ENCODE peak calls at places on chromosomes 2 and 18, in six cellular contexts. One of them, this sample, is unnamed.
A peak's percentile ranks its signal among the peaks of the same experiment; 100 is the strongest.

GRCh38 chr18:38307919-38308318 is 742.3 kb upstream of the CELF4 start:
- DNase-seq in cardiac muscle cell: no peak
- DNase-seq in naive thymus-derived CD4-positive, alpha-beta T cell: no peak
- DNase-seq in transverse colon: no peak
- DNase-seq in heart left ventricle: no peak
- DNase-seq in caudate nucleus: no peak
- DNase-seq in this sample: no peak

GRCh38 chr18:49155857-49156256 is 205.1 kb upstream of the SMAD7 start:
- DNase-seq in cardiac muscle cell: no peak
- DNase-seq in transverse colon: no peak
- DNase-seq in naive thymus-derived CD4-positive, alpha-beta T cell: no peak
- DNase-seq in caudate nucleus: no peak
- DNase-seq in heart left ventricle: no peak
- DNase-seq in this sample: no peak

GRCh38 chr2:128413718-128414341 is 95.2 kb upstream of the HS6ST1 start:
- DNase-seq in heart left ventricle: peak; percentile 2
- DNase-seq in caudate nucleus: no peak
- DNase-seq in naive thymus-derived CD4-positive, alpha-beta T cell: no peak
- DNase-seq in cardiac muscle cell: no peak
- DNase-seq in transverse colon: no peak
- DNase-seq in this sample: peak; percentile 71

GRCh38 chr2:203688798-203689197 is 17.6 kb upstream of the CD28 start:
- DNase-seq in transverse colon: peak; percentile 23
- DNase-seq in heart left ventricle: peak; percentile 60
- DNase-seq in naive thymus-derived CD4-positive, alpha-beta T cell: no peak
- DNase-seq in cardiac muscle cell: peak; percentile 90
- DNase-seq in caudate nucleus: no peak
- DNase-seq in this sample: peak; percentile 39

GRCh38 chr18:59715966-59716369 is 18.7 kb upstream of the CCBE1 start:
- DNase-seq in naive thymus-derived CD4-positive, alpha-beta T cell: no peak
- DNase-seq in caudate nucleus: no peak
- DNase-seq in cardiac muscle cell: peak; percentile 90
- DNase-seq in transverse colon: no peak
- DNase-seq in heart left ventricle: no peak
- DNase-seq in this sample: no peak

GRCh38 chr2:98455494-98455976 is 10.9 kb downstream of the INPP4A start:
- DNase-seq in naive thymus-derived CD4-positive, alpha-beta T cell: peak; percentile 71
- DNase-seq in transverse colon: no peak
- DNase-seq in caudate nucleus: no peak
- DNase-seq in cardiac muscle cell: no peak
- DNase-seq in heart left ventricle: no peak
- DNase-seq in this sample: no peak

GRCh38 chr2:5766051-5766450 is 73.9 kb downstream of the SOX11 start:
- DNase-seq in naive thymus-derived CD4-positive, alpha-beta T cell: no peak
- DNase-seq in caudate nucleus: no peak
- DNase-seq in cardiac muscle cell: no peak
- DNase-seq in transverse colon: no peak
- DNase-seq in heart left ventricle: no peak
- DNase-seq in this sample: no peak

GRCh38 chr18:27005589-27005988 is 140.1 kb upstream of the AQP4 start:
- DNase-seq in heart left ventricle: no peak
- DNase-seq in transverse colon: no peak
- DNase-seq in caudate nucleus: no peak
- DNase-seq in naive thymus-derived CD4-positive, alpha-beta T cell: no peak
- DNase-seq in cardiac muscle cell: peak; percentile 9
- DNase-seq in this sample: no peak

GRCh38 chr18:8730080-8730827 is 24.9 kb downstream of the MTCL1 start:
- DNase-seq in naive thymus-derived CD4-positive, alpha-beta T cell: no peak
- DNase-seq in transverse colon: peak; percentile 59
- DNase-seq in cardiac muscle cell: peak; percentile 96
- DNase-seq in heart left ventricle: peak; percentile 72
- DNase-seq in caudate nucleus: no peak
- DNase-seq in this sample: peak; percentile 80

GRCh38 chr2:223621901-223622300 is 19.7 kb upstream of the SCG2 start:
- DNase-seq in caudate nucleus: peak; percentile 33
- DNase-seq in cardiac muscle cell: no peak
- DNase-seq in transverse colon: no peak
- DNase-seq in naive thymus-derived CD4-positive, alpha-beta T cell: no peak
- DNase-seq in heart left ventricle: no peak
- DNase-seq in this sample: no peak

GRCh38 chr2:64753384-64753783 is 99.7 kb upstream of the SERTAD2 start:
- DNase-seq in heart left ventricle: no peak
- DNase-seq in transverse colon: no peak
- DNase-seq in naive thymus-derived CD4-positive, alpha-beta T cell: no peak
- DNase-seq in cardiac muscle cell: no peak
- DNase-seq in caudate nucleus: no peak
- DNase-seq in this sample: no peak

GRCh38 chr2:8684885-8685696 is 3.2 kb downstream of the ID2 start:
- DNase-seq in cardiac muscle cell: peak; percentile 44
- DNase-seq in heart left ventricle: peak; percentile 65
- DNase-seq in caudate nucleus: no peak
- DNase-seq in naive thymus-derived CD4-positive, alpha-beta T cell: peak; percentile 35
- DNase-seq in transverse colon: peak; percentile 86
- DNase-seq in this sample: peak; percentile 71

GRCh38 chr2:120323214-120323613 is 22.7 kb upstream of the INHBB start:
- DNase-seq in caudate nucleus: no peak
- DNase-seq in heart left ventricle: peak; percentile 52
- DNase-seq in transverse colon: no peak
- DNase-seq in cardiac muscle cell: peak; percentile 76
- DNase-seq in naive thymus-derived CD4-positive, alpha-beta T cell: no peak
- DNase-seq in this sample: no peak

DNA sequence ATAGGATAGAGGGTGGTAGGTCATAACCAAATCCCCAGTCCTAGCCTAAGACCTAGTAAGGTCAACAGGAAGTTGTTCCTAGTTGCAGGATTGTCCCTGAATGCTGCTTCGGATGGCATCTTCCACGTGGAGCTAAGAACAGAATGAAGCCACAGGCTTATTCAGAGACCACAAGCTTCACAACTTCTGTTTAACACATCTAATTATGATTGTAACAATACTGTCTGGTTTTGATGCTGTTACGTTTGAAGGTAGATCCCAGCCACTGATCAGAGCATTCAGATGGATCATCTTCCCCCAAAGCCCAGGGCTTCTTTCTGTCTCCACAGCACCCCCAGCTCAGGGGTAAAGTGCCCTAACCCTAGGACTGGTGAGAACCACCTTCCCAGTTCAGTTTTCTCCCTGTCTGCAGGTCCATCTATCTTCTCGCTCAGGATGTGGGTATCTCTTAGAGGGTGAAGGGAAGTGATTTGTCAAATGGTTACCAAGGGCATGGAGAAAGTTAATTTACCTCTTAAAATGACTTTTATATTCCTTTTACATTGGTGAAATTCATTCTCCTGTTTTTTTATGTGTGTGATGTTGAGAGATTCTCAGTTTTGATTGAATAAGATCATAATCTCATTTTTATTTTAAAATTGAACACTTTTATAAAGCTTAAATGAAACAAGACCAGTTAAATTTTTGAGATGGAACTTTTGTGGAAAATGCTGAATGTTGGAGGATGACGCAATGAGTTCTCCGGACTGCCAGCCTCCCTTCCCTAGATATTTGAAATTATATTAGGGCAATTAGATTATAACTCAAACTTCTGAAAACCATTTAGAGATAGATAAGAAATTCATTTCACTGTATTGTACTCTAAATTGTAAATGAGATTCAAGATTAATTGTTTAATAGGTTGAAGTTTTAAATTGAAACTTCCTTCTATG is 66.5 kb downstream of the RHBDD1 start:
- DNase-seq in cardiac muscle cell: peak; percentile 27
- DNase-seq in caudate nucleus: no peak
- DNase-seq in transverse colon: no peak
- DNase-seq in naive thymus-derived CD4-positive, alpha-beta T cell: no peak
- DNase-seq in heart left ventricle: no peak
- DNase-seq in this sample: no peak
- H3K27ac ChIP-seq in cardiac muscle cell: no peak overlapping the region
- H3K27ac ChIP-seq in caudate nucleus: no peak overlapping the region
- H3K27ac ChIP-seq in transverse colon: no peak overlapping the region
- H3K27ac ChIP-seq in naive thymus-derived CD4-positive, alpha-beta T cell: no peak overlapping the region
- H3K27ac ChIP-seq in heart left ventricle: no peak overlapping the region
- H3K27ac ChIP-seq in this sample: no peak overlapping the region

DNA sequence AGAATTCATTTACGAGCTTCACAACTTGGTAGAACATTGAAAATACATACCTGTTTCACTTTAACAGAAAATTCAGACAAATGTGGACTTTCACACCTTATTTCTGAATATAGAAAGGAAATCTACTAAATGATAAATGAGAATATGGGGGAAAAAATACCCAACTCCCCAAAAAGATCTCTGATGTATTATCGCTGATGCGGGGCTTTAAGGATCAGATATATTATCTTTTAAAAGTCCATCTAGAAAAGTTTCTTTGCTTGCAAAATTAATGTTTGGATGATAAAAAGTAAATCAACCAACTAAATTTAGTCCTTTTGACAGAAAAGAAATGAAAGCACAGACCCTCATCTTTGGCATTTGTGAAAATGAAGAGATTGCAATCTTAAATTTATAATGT is 540.1 kb upstream of the CHAC2 start:
- DNase-seq in heart left ventricle: no peak
- DNase-seq in caudate nucleus: no peak
- DNase-seq in cardiac muscle cell: no peak
- DNase-seq in transverse colon: no peak
- DNase-seq in naive thymus-derived CD4-positive, alpha-beta T cell: no peak
- DNase-seq in this sample: no peak
- H3K27ac ChIP-seq in heart left ventricle: no peak overlapping the region
- H3K27ac ChIP-seq in caudate nucleus: no peak overlapping the region
- H3K27ac ChIP-seq in cardiac muscle cell: no peak overlapping the region
- H3K27ac ChIP-seq in transverse colon: no peak overlapping the region
- H3K27ac ChIP-seq in naive thymus-derived CD4-positive, alpha-beta T cell: no peak overlapping the region
- H3K27ac ChIP-seq in this sample: no peak overlapping the region

DNA sequence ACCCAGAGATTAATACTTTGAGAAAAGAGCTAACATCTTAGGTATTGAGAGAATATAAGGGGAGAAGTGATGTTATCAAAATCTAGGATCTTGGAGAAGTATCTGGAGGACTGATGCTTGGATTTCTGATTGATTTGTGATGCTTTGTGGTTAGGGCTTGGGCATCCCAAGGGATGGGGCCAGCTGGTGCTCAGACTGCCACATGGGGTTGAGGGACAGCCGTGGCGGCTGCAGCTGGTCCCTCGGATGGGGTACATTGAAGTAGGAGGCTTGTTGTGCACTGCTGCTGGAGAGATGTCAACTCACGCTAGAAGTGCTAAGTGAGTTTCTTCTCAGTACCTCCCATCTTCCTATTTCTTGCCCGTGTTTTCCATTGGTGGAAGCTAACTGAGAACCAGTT is 22.4 kb downstream of the HRH4 start:
- DNase-seq in cardiac muscle cell: no peak
- DNase-seq in heart left ventricle: no peak
- DNase-seq in naive thymus-derived CD4-positive, alpha-beta T cell: no peak
- DNase-seq in transverse colon: no peak
- DNase-seq in caudate nucleus: no peak
- DNase-seq in this sample: no peak
- H3K27ac ChIP-seq in cardiac muscle cell: no peak overlapping the region
- H3K27ac ChIP-seq in heart left ventricle: no peak overlapping the region
- H3K27ac ChIP-seq in naive thymus-derived CD4-positive, alpha-beta T cell: no peak overlapping the region
- H3K27ac ChIP-seq in transverse colon: no peak overlapping the region
- H3K27ac ChIP-seq in caudate nucleus: no peak overlapping the region
- H3K27ac ChIP-seq in this sample: no peak overlapping the region

GRCh38 chr2:238169708-238170251 is 11.0 kb downstream of the ERFE start:
- DNase-seq in transverse colon: no peak
- DNase-seq in caudate nucleus: no peak
- DNase-seq in naive thymus-derived CD4-positive, alpha-beta T cell: no peak
- DNase-seq in cardiac muscle cell: peak; percentile 97
- DNase-seq in heart left ventricle: no peak
- DNase-seq in this sample: no peak
- H3K27ac ChIP-seq in transverse colon: peak overlapping the region; percentile 68
- H3K27ac ChIP-seq in caudate nucleus: peak overlapping the region; percentile 59
- H3K27ac ChIP-seq in naive thymus-derived CD4-positive, alpha-beta T cell: no peak overlapping the region
- H3K27ac ChIP-seq in cardiac muscle cell: no peak overlapping the region
- H3K27ac ChIP-seq in heart left ventricle: peak overlapping the region; percentile 75
- H3K27ac ChIP-seq in this sample: no peak overlapping the region

GRCh38 chr2:224987733-224988132 is 54.5 kb downstream of the DOCK10 start:
- DNase-seq in cardiac muscle cell: no peak
- DNase-seq in heart left ventricle: no peak
- DNase-seq in naive thymus-derived CD4-positive, alpha-beta T cell: no peak
- DNase-seq in caudate nucleus: no peak
- DNase-seq in transverse colon: no peak
- DNase-seq in this sample: no peak
- H3K27ac ChIP-seq in cardiac muscle cell: no peak overlapping the region
- H3K27ac ChIP-seq in heart left ventricle: no peak overlapping the region
- H3K27ac ChIP-seq in naive thymus-derived CD4-positive, alpha-beta T cell: peak overlapping the region; percentile 50
- H3K27ac ChIP-seq in caudate nucleus: no peak overlapping the region
- H3K27ac ChIP-seq in transverse colon: no peak overlapping the region
- H3K27ac ChIP-seq in this sample: no peak overlapping the region

DNA sequence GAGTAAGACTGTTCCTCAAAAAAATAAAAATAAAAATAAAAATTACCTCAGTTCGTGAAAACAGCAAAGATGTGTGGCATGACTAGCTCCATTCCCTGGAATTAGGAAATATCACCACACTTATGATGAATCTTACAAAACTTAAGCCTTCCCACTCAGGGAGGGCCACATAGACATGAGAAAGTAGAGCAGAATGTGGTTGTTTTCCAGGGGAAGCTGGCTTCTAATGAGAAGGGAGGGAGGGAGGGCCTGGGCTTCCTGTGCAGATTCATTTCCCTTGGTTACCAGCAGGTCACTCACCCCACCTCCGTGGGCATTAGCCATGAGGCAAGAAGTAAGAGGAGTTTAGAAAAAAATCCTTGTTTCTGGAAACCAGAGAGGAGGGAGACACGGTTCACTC is 95.9 kb upstream of the RMDN2 start:
- DNase-seq in cardiac muscle cell: peak; percentile 89
- DNase-seq in heart left ventricle: peak; percentile 42
- DNase-seq in transverse colon: no peak
- DNase-seq in naive thymus-derived CD4-positive, alpha-beta T cell: no peak
- DNase-seq in caudate nucleus: no peak
- DNase-seq in this sample: no peak
- H3K27ac ChIP-seq in cardiac muscle cell: no peak overlapping the region
- H3K27ac ChIP-seq in heart left ventricle: peak overlapping the region; percentile 45
- H3K27ac ChIP-seq in transverse colon: no peak overlapping the region
- H3K27ac ChIP-seq in naive thymus-derived CD4-positive, alpha-beta T cell: no peak overlapping the region
- H3K27ac ChIP-seq in caudate nucleus: no peak overlapping the region
- H3K27ac ChIP-seq in this sample: no peak overlapping the region

GRCh38 chr2:101153811-101154210 is 2.6 kb upstream of the TBC1D8 start:
- DNase-seq in naive thymus-derived CD4-positive, alpha-beta T cell: no peak
- DNase-seq in heart left ventricle: no peak
- DNase-seq in transverse colon: no peak
- DNase-seq in cardiac muscle cell: no peak
- DNase-seq in caudate nucleus: no peak
- DNase-seq in this sample: no peak
- H3K27ac ChIP-seq in naive thymus-derived CD4-positive, alpha-beta T cell: no peak overlapping the region
- H3K27ac ChIP-seq in heart left ventricle: no peak overlapping the region
- H3K27ac ChIP-seq in transverse colon: no peak overlapping the region
- H3K27ac ChIP-seq in cardiac muscle cell: peak overlapping the region; percentile 75
- H3K27ac ChIP-seq in caudate nucleus: no peak overlapping the region
- H3K27ac ChIP-seq in this sample: no peak overlapping the region

GRCh38 chr2:1516798-1517060 is 103.5 kb downstream of the TPO start:
- DNase-seq in naive thymus-derived CD4-positive, alpha-beta T cell: no peak
- DNase-seq in transverse colon: no peak
- DNase-seq in cardiac muscle cell: no peak
- DNase-seq in caudate nucleus: no peak
- DNase-seq in heart left ventricle: no peak
- DNase-seq in this sample: no peak
- H3K27ac ChIP-seq in naive thymus-derived CD4-positive, alpha-beta T cell: no peak overlapping the region
- H3K27ac ChIP-seq in transverse colon: no peak overlapping the region
- H3K27ac ChIP-seq in cardiac muscle cell: no peak overlapping the region
- H3K27ac ChIP-seq in caudate nucleus: no peak overlapping the region
- H3K27ac ChIP-seq in heart left ventricle: no peak overlapping the region
- H3K27ac ChIP-seq in this sample: no peak overlapping the region